ENCODE peak calls at places on chromosomes 6 and 20, in ten cellular contexts. T is endodermal cell, U is heart left ventricle, G is NB4, M is nephron progenitor cell, A is astrocyte, H is OCI-LY7, K is MCF 10A, Z is WERI-Rb-1, F is foreskin fibroblast. D is an unnamed sample.
A peak's percentile ranks its signal among the peaks of the same experiment; 100 is the strongest.

GRCh38 chr6:129501401-129502051 is 208.5 kb downstream of the ARHGAP18 start:
- DNase-seq in T (peak; percentile 52), U (peak; percentile 71), G (peak; percentile 74), M (peak; percentile 27), A (peak; percentile 98), H (no peak), K (peak; percentile 95), Z (no peak), F (peak; percentile 98), D (no peak)

GRCh38 chr20:58432190-58432954 is 43.3 kb downstream of the VAPB start:
- DNase-seq in T (no peak), U (no peak), G (no peak), M (no peak), A (no peak), H (no peak), K (no peak), Z (no peak), F (peak; percentile 61), D (no peak)

GRCh38 chr6:29755295-29755871 is 32.1 kb downstream of the HLA-F start:
- DNase-seq in T (no peak), U (no peak), G (no peak), M (no peak), A (no peak), H (no peak), K (no peak), Z (no peak), F (peak; percentile 12), D (no peak)

GRCh38 chr6:4316867-4317400 is 181.6 kb upstream of the ECI2 start:
- DNase-seq in T (no peak), U (no peak), G (peak; percentile 83), M (no peak), A (peak; percentile 90), H (no peak), K (peak; percentile 80), Z (no peak), F (peak; percentile 92), D (no peak)

GRCh38 chr20:57335392-57335791 is 5.8 kb downstream of the SPO11 start:
- DNase-seq in T (no peak), U (no peak), G (peak; percentile 29), M (no peak), A (peak; percentile 6), H (peak; percentile 52), K (peak; percentile 26), Z (no peak), F (no peak), D (no peak)

GRCh38 chr6:26251354-26252081 is 113.5 kb upstream of the BTN3A2 start:
- DNase-seq in T (peak; percentile 94), U (peak; percentile 66), G (peak; percentile 98), M (peak; percentile 60), A (peak; percentile 92), H (no peak), K (peak; percentile 96), Z (no peak), F (peak; percentile 92), D (peak; percentile 30)

GRCh38 chr6:11848852-11849731 is 70.5 kb upstream of the ADTRP start:
- DNase-seq in T (no peak), U (no peak), G (no peak), M (no peak), A (peak; percentile 52), H (no peak), K (peak; percentile 65), Z (no peak), F (peak; percentile 36), D (no peak)

GRCh38 chr6:47116616-47117015 is 74.5 kb upstream of the ADGRF1 start:
- DNase-seq in T (no peak), U (no peak), G (no peak), M (no peak), A (no peak), H (no peak), K (no peak), Z (no peak), F (no peak), D (no peak)

GRCh38 chr20:12928755-12929401 is 79.9 kb upstream of the SPTLC3 start:
- DNase-seq in T (no peak), U (no peak), G (no peak), M (no peak), A (peak; percentile 92), H (no peak), K (peak; percentile 50), Z (no peak), F (peak; percentile 78), D (no peak)

GRCh38 chr6:136598048-136598447 is 47.8 kb upstream of the MAP7 start:
- DNase-seq in T (no peak), U (no peak), G (no peak), M (no peak), A (no peak), H (no peak), K (no peak), Z (no peak), F (no peak), D (no peak)

GRCh38 chr6:77092971-77093370 is 370.3 kb downstream of the HTR1B start:
- DNase-seq in T (no peak), U (no peak), G (no peak), M (no peak), A (peak; percentile 1), H (no peak), K (no peak), Z (no peak), F (peak; percentile 57), D (no peak)

GRCh38 chr6:138920906-138921305 is 67.1 kb downstream of the REPS1 start:
- DNase-seq in T (no peak), U (no peak), G (no peak), M (no peak), A (no peak), H (no peak), K (no peak), Z (no peak), F (no peak), D (no peak)

DNA sequence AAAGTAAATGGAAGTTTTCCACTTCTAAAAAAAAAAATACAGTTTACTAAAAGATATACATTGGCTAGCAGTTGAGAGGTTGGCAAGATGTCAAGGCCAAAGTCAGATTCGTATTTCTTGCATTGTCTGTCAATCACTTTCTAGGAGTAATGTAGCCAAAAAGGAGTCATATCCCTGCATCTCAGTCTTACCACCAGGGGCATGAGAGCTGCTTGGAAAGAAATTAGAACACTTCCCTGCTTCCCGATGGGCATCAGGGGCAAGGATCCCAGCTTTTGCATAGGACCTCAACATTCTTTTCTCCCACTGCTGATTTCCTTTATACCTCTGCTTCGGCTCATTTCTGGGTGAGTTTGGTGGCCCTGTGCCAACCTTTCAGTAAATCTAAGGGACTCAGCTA is 581.0 kb upstream of the MAP3K7 start:
- DNase-seq in T (peak; percentile 57), U (no peak), G (no peak), M (no peak), A (no peak), H (no peak), K (peak; percentile 48), Z (no peak), F (no peak), D (no peak)
- TF ChIP-seq CTCF in T (peak; percentile 76), U (no peak), G (no peak), M (peak; percentile 32), A (peak; percentile 38), H (peak; percentile 35), K (peak; percentile 7), Z (peak; percentile 39), F (no peak), D (peak; percentile 48)

DNA sequence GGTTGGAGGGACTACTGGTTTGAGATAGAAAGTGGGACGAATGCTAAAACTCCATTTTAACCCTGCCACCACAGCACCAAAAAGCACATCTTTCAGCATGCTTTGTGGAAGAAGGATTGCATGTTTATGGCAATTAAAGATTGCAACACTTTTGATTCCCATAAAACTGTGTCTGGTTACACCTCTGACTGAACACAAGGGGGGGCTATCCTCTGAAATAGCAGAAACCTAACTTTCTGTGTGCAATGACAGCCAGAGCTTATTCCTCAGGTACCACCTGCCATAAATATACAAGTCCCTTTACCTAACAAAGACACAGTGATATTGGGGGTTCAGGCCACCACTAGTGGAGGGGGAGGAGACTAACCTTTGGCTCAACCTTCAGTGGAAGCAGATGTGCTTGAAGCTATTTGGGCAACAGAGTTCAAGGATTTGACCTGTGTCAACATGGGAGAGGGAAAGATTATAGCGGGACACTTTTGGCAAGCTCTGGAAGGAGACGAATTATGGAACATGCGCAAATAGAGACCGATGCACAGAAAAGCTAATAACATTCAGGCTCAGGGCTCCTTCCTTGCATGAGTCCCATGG is 9.6 kb upstream of the PLG start:
- DNase-seq in T (no peak), U (no peak), G (peak; percentile 23), M (no peak), A (no peak), H (peak; percentile 20), K (peak; percentile 11), Z (no peak), F (no peak), D (no peak)
- TF ChIP-seq CTCF in T (peak; percentile 72), U (no peak), G (peak; percentile 25), M (no peak), A (no peak), H (peak; percentile 62), K (peak; percentile 13), Z (peak; percentile 30), F (no peak), D (no peak)

GRCh38 chr6:141677598-141678211 is 455.0 kb upstream of the GJE1 start:
- DNase-seq in T (no peak), U (no peak), G (peak; percentile 53), M (no peak), A (peak; percentile 2), H (peak; percentile 35), K (peak; percentile 68), Z (no peak), F (peak; percentile 62), D (no peak)

GRCh38 chr6:141675957-141676356 is 456.8 kb upstream of the GJE1 start:
- DNase-seq in T (no peak), U (no peak), G (peak; percentile 9), M (no peak), A (no peak), H (no peak), K (peak; percentile 13), Z (no peak), F (peak; percentile 50), D (no peak)
- TF ChIP-seq CTCF in T (no peak), U (peak; percentile 34), G (no peak), M (no peak), A (peak; percentile 31), H (peak; percentile 44), K (peak; percentile 20), Z (no peak), F (peak; percentile 28), D (no peak)

GRCh38 chr6:153312633-153313032 is 181.6 kb upstream of the RGS17 start:
- DNase-seq in T (peak; percentile 79), U (no peak), G (peak; percentile 62), M (peak; percentile 25), A (peak; percentile 18), H (peak; percentile 26), K (peak; percentile 87), Z (peak; percentile 45), F (peak; percentile 91), D (no peak)
- TF ChIP-seq CTCF in T (peak; percentile 83), U (no peak), G (peak; percentile 76), M (peak; percentile 52), A (peak; percentile 39), H (peak; percentile 83), K (peak; percentile 28), Z (peak; percentile 81), F (peak; percentile 12), D (peak; percentile 56)

DNA sequence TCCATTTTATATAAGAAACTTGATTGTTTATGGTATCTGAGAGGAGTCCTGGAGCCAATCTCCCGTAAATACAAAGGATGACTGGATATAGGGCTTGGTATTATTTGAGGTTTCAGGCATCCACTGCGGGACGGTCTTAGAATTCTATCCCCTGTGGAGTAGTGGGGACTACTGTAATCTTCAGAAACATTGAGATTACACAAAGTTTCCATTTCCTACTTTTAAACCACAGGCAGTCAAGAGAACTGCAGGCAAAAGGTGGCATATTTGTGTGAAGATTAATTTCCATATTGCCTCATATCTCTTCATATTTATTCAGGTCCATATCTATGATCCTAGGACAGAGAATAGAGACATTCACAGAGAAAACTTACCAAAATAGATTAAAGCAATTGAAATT is 586.2 kb downstream of the PHF3 start:
- DNase-seq in T (no peak), U (no peak), G (no peak), M (no peak), A (no peak), H (no peak), K (no peak), Z (no peak), F (no peak), D (no peak)
- TF ChIP-seq CTCF in T (peak; percentile 10), U (no peak), G (no peak), M (no peak), A (no peak), H (no peak), K (no peak), Z (no peak), F (no peak), D (no peak)

D was measured in progenitor cell of endocrine pancreas.